ENCODE peak calls at places on chromosome 9, in seven cellular contexts. W, E, X, C, N, M and B are unnamed samples. For H3K4me1, the result is how much of the 10 kb centered on the place peaks cover.

GRCh38 chr9:13597427-13597826 is 317.9 kb upstream of the MPDZ start:
- DNase-seq in W (no peak), E (no peak), X (no peak), C (no peak), N (no peak), M (no peak), B (no peak)

GRCh38 chr9:92564982-92565381 is 29.2 kb upstream of the ECM2 start:
- DNase-seq in W (peak), E (no peak), X (no peak), C (no peak), N (no peak), M (no peak), B (no peak)

GRCh38 chr9:19231126-19232035 is 888 bp downstream of the DENND4C start:
- DNase-seq in W (peak), E (peak), X (no peak), C (no peak), N (peak), M (no peak), B (peak)

GRCh38 chr9:129276486-129277260 is 98.6 kb upstream of the IER5L start:
- DNase-seq in W (no peak), E (no peak), X (peak), C (no peak), N (no peak), M (no peak), B (peak)

GRCh38 chr9:91919621-91920020 is 30.4 kb downstream of the ROR2 start:
- DNase-seq in W (no peak), E (no peak), X (no peak), C (no peak), N (peak), M (no peak), B (no peak)

GRCh38 chr9:113492343-113493079 is 29.0 kb downstream of the RGS3 start:
- DNase-seq in W (peak), E (no peak), X (no peak), C (no peak), N (no peak), M (peak), B (no peak)

GRCh38 chr9:106878081-106878837 is 15.3 kb downstream of the ZNF462 start:
- DNase-seq in W (no peak), E (no peak), X (no peak), C (no peak), N (no peak), M (no peak), B (no peak)

GRCh38 chr9:6877671-6878161 is 119.9 kb downstream of the KDM4C start:
- DNase-seq in W (peak), E (peak), X (no peak), C (no peak), N (no peak), M (no peak), B (no peak)

GRCh38 chr9:69186841-69187611 is 12.9 kb downstream of the TJP2 start:
- DNase-seq in W (peak), E (peak), X (no peak), C (no peak), N (no peak), M (no peak), B (no peak)

GRCh38 chr9:132543251-132543650 is 39.2 kb upstream of the BARHL1 start:
- DNase-seq in W (no peak), E (no peak), X (no peak), C (no peak), N (no peak), M (no peak), B (no peak)

GRCh38 chr9:111815200-111816070 is 20.7 kb upstream of the SHOC1 start:
- DNase-seq in W (no peak), E (peak), X (no peak), C (no peak), N (no peak), M (no peak), B (no peak)

GRCh38 chr9:76374702-76375543 is 19.3 kb downstream of the RFK start:
- DNase-seq in W (peak), E (peak), X (peak), C (no peak), N (peak), M (peak), B (peak)

GRCh38 chr9:111863636-111864035 is 33.0 kb upstream of the UGCG start:
- DNase-seq in W (no peak), E (no peak), X (no peak), C (no peak), N (no peak), M (no peak), B (no peak)

GRCh38 chr9:2420488-2421056 is 201.0 kb upstream of the VLDLR start:
- DNase-seq in W (no peak), E (no peak), X (no peak), C (no peak), N (no peak), M (no peak), B (no peak)

GRCh38 chr9:83707518-83707767 is 315 bp downstream of the UBQLN1 start:
- DNase-seq in W (peak), E (peak), X (no peak), C (no peak), N (peak), M (peak), B (peak)

GRCh38 chr9:129026442-129027223 is 1.5 kb downstream of the SH3GLB2 start:
- DNase-seq in W (no peak), E (peak), X (no peak), C (no peak), N (peak), M (no peak), B (no peak)

GRCh38 chr9:84331119-84331791 is 9.3 kb downstream of the SLC28A3 start:
- DNase-seq in W (no peak), E (peak), X (no peak), C (no peak), N (no peak), M (no peak), B (no peak)

GRCh38 chr9:76654051-76654461 is 110.2 kb upstream of the PCA3 start:
- DNase-seq in W (peak), E (no peak), X (no peak), C (no peak), N (no peak), M (no peak), B (no peak)

GRCh38 chr9:14775917-14776316 is 53.4 kb upstream of the CER1 start:
- DNase-seq in W (no peak), E (no peak), X (no peak), C (no peak), N (no peak), M (no peak), B (no peak)

GRCh38 chr9:110214090-110214489 is 6.1 kb upstream of the C9orf152 start:
- DNase-seq in W (peak), E (no peak), X (no peak), C (no peak), N (no peak), M (no peak), B (no peak)

GRCh38 chr9:138022121-138022741 is 144.6 kb downstream of the CACNA1B start:
- DNase-seq in W (no peak), E (peak), X (no peak), C (peak), N (peak), M (no peak), B (no peak)

GRCh38 chr9:19496321-19496720 is 87.5 kb downstream of the ACER2 start:
- DNase-seq in W (no peak), E (no peak), X (no peak), C (no peak), N (no peak), M (no peak), B (no peak)

GRCh38 chr9:83526901-83527300 is 11.3 kb downstream of the FRMD3 start:
- DNase-seq in W (no peak), E (no peak), X (no peak), C (no peak), N (no peak), M (no peak), B (no peak)

GRCh38 chr9:121369595-121370265 is at the start of gene STOM:
- DNase-seq in W (peak), E (peak), X (peak), C (peak), N (peak), M (peak), B (peak)

GRCh38 chr9:7342229-7342628 is 457.3 kb downstream of the DMAC1 start:
- DNase-seq in W (no peak), E (no peak), X (no peak), C (no peak), N (no peak), M (no peak), B (no peak)

GRCh38 chr9:113587471-113588031 is 124.0 kb downstream of the RGS3 start:
- DNase-seq in W (no peak), E (no peak), X (peak), C (no peak), N (no peak), M (no peak), B (no peak)

GRCh38 chr9:107683566-107683965 is 194.0 kb upstream of the KLF4 start:
- DNase-seq in W (no peak), E (no peak), X (peak), C (no peak), N (no peak), M (no peak), B (peak)

GRCh38 chr9:19782005-19782404 is 6.8 kb downstream of the SLC24A2 start:
- DNase-seq in W (no peak), E (peak), X (no peak), C (no peak), N (no peak), M (no peak), B (no peak)

GRCh38 chr9:22147818-22148573 is 138.9 kb upstream of the CDKN2B start:
- DNase-seq in W (peak), E (peak), X (no peak), C (no peak), N (no peak), M (no peak), B (no peak)

GRCh38 chr9:122561446-122561845 is 8.5 kb downstream of the OR1N2 start:
- DNase-seq in W (no peak), E (no peak), X (no peak), C (no peak), N (no peak), M (no peak), B (no peak)

GRCh38 chr9:122567901-122568300 is 15.0 kb downstream of the OR1N2 start:
- DNase-seq in W (no peak), E (no peak), X (no peak), C (no peak), N (no peak), M (no peak), B (no peak)

GRCh38 chr9:122562134-122562760 is 9.3 kb downstream of the OR1N2 start:
- DNase-seq in W (no peak), E (no peak), X (no peak), C (peak), N (no peak), M (no peak), B (no peak)
- H3K27ac ChIP-seq in W (no peak), E (no peak), X (no peak), C (no peak), N (no peak), M (no peak), B (no peak)

DNA sequence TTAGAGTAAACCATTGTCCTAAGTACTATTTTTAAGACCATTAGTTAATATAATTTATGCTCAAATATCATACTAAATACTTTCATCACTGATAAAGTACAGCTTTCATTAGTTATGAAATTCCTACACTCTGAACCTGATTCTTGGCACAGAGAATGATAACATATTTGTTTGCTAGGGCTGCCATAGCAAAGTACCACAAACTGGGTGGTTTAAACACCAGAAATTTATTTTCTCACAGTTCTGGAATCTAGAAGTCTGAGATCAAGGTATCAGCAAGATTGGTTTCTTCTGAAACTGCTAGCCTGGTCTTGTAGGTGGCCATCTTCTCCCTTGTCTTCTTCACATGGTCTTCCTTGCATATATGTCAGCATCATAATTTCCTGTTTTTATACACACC is 608.4 kb downstream of the TLE1 start:
- DNase-seq in W (peak), E (no peak), X (no peak), C (no peak), N (no peak), M (no peak), B (no peak)
- TF ChIP-seq CTCF in W (no peak), E (no peak), X (no peak), C (no peak), N (no peak), M (no peak), B (no peak)

GRCh38 chr9:116695441-116695840 is 8.3 kb downstream of the TRIM32 start:
- DNase-seq in W (no peak), E (no peak), X (no peak), C (no peak), N (no peak), M (no peak), B (peak)

GRCh38 chr9:116692619-116693018 is 5.5 kb downstream of the TRIM32 start:
- DNase-seq in W (no peak), E (no peak), X (no peak), C (no peak), N (no peak), M (no peak), B (no peak)

GRCh38 chr9:116697341-116697740 is 10.2 kb downstream of the TRIM32 start:
- DNase-seq in W (peak), E (no peak), X (no peak), C (no peak), N (no peak), M (no peak), B (no peak)

GRCh38 chr9:116693233-116693731 is 6.2 kb downstream of the TRIM32 start:
- DNase-seq in W (peak), E (peak), X (no peak), C (no peak), N (no peak), M (no peak), B (no peak)

DNA sequence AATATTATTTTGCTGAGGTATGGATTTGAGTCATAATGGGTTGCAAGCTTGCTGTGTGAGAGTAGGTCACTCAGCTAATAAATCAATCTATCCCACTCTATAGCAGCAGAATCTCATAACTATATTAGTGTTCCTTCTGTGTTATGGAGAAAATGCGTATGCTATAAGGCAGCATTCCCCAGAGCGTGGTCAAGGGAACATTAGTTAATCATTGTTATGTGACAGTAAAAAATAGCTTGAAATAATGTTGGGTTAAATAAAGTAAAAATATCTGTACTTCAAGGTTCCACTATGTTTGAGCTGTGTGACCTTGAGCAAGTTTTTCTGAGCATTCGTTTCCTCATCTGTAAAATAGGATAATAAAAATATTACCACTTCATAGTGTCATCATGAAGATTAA is 7.8 kb downstream of the TRIM32 start:
- DNase-seq in W (no peak), E (no peak), X (no peak), C (no peak), N (no peak), M (no peak), B (no peak)
- H3K4me1 ChIP-seq in W (under half), E (under half), X (under half), C (under half), N (under half), M (under half), B (under half)

GRCh38 chr9:82164159-82164558 is 175.6 kb downstream of the SPATA31D1 start:
- DNase-seq in W (no peak), E (no peak), X (no peak), C (no peak), N (no peak), M (no peak), B (no peak)
- H3K27ac ChIP-seq in W (no peak), E (no peak), X (no peak), C (no peak), N (no peak), M (no peak), B (no peak)

GRCh38 chr9:127910613-127911205 is 6.1 kb downstream of the ST6GALNAC4 start:
- DNase-seq in W (no peak), E (no peak), X (no peak), C (no peak), N (no peak), M (no peak), B (no peak)
- TF ChIP-seq CTCF in W (no peak), E (peak), X (no peak), C (peak), N (no peak), M (no peak), B (no peak)

DNA sequence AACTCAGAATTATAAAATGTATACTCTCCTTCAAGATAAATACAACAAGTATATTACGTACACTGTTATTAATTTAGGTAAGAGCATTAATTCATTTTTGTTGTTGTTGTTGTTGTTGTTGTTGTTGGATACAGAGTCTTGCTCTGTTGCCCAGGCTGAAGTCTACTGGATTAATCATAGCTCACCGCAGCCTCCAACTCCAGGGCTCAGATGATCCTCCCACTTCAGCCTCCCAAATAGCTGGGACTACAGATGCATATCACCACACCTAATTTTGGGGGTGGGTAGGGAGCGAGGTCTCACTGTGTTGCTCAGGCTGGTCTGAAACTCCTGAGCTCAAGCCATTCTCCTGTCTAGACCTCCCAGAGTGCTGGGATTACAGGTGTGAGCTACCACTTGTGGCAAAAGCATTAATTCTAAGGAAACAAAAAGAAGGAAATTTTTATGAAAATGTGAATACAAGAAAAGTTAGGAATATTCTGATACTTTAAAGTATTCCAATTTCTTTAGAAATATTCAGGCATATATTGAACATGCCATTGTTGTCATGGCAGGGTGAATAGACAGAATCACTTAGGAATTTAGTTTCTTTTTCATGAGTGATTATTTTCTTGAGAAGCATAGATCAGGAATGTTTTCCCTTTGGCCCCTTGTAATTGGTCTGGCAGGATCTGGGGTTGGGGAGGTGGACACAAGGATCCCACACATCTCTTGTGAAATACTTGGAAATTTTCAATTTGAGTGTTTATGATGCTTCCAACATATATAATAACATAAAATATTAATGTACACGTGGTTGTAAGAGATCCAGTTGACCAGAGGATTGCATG is 263.7 kb downstream of the FANCC start:
- DNase-seq in W (no peak), E (no peak), X (no peak), C (no peak), N (no peak), M (no peak), B (no peak)
- H3K4me1 ChIP-seq in W (half or more), E (under half), X (under half), C (under half), N (half or more), M (half or more), B (under half)

DNA sequence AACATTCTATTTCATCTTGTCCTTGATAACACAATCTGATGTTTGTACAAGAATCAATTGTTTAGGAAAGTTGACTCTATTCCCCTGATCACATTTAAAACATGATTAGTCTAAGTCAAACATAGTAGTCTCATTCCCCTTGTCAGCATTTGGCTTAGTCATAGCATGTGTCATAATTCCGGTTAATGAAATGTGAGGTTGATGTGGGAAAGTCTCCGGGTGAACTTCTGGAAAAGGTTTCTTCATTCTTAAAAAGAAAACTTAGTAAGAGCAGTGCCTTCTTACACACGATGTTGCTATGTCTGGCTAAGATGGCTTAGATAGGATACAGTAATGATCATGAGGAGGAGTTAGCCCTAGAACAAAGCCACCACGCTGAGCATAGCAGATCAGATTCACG is 462.5 kb upstream of the PAPPA start:
- DNase-seq in W (peak), E (peak), X (no peak), C (no peak), N (no peak), M (no peak), B (no peak)
- H3K27ac ChIP-seq in W (peak), E (peak), X (no peak), C (no peak), N (peak), M (no peak), B (no peak)

DNA sequence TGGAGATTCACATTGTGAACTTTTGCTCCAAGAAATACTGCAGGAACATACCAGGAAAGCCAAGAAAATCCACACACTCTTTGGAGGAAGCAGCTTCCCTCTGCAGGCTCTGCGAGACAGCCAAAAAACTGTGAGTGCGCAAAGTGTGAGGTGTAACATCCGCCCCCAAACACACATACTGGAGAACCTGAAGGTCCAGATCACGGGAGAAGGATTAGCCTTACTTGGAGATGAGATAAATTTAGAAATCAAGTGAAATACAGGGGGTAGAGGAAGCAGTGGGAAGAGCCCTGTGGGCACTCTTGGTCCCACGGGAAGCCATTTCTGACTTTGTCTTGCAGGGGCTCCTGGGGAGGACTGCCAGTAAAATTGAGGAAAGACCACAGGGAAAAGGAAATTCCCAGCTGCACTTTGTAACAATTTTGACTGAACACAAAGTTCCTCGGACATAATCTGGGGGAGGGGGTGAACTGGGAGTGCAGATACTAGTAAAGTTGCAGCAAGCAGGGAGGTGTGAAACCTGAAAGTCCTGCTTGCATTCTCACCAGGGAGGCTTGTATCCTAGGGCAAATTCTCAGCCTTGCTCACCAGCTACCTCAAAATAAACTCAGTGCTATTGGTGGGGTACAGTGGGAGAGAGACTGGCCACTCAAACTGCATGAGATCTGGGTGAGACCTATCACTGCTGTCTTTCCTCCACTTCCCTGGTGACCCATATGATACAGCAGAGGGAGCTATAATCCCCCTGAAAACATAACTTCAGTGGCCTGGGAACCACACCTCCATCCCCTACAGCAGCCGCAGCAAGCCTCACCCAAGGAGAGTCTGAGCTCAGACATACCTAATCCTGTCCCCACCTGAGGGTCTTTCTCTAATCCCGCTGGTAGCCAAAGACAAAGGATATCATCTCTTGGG is 109.1 kb downstream of the ALDH1A1 start:
- DNase-seq in W (no peak), E (no peak), X (no peak), C (no peak), N (no peak), M (no peak), B (no peak)
- TF ChIP-seq CTCF in W (no peak), E (peak), X (no peak), C (no peak), N (no peak), M (no peak), B (no peak)